ENCODE peak calls at places on chromosome 9, in five cellular contexts. R is GM12878; K is RWPE2; N is heart right ventricle; M is central memory CD8-positive, alpha-beta T cell. L is an unnamed sample.
A peak's percentile ranks its signal among the peaks of the same experiment; 100 is the strongest.

GRCh38 chr9:71944754-71945409 is 33.4 kb downstream of the C9orf85 start:
- ATAC-seq in N (no peak), M (no peak), R (no peak), K (peak; percentile 92), L (peak; percentile 99)

GRCh38 chr9:95736891-95737522 is 138.5 kb upstream of the ERCC6L2 start:
- ATAC-seq in M (no peak), R (no peak), K (no peak), N (no peak), L (no peak)

GRCh38 chr9:115642285-115642684 is 511.3 kb upstream of the PAPPA start:
- ATAC-seq in M (no peak), K (no peak), N (no peak), R (no peak), L (no peak)

GRCh38 chr9:4934976-4935672 is 49.9 kb upstream of the JAK2 start:
- ATAC-seq in K (no peak), N (peak; percentile 41), R (no peak), M (no peak), L (no peak)

GRCh38 chr9:119004618-119004990 is 364.6 kb downstream of the BRINP1 start:
- ATAC-seq in N (peak; percentile 98), K (peak; percentile 69), R (no peak), M (no peak), L (no peak)

GRCh38 chr9:19999491-20000057 is 210.7 kb upstream of the SLC24A2 start:
- ATAC-seq in M (peak; percentile 84), K (peak; percentile 98), N (no peak), R (peak; percentile 92), L (peak; percentile 46)

GRCh38 chr9:35700942-35701341 is 11.2 kb upstream of the TPM2 start:
- ATAC-seq in K (no peak), M (no peak), N (peak; percentile 55), R (no peak), L (no peak)

GRCh38 chr9:107731115-107731762 is 241.7 kb upstream of the KLF4 start:
- ATAC-seq in M (no peak), N (no peak), K (no peak), R (no peak), L (no peak)

GRCh38 chr9:91536211-91536691 is 112.6 kb upstream of the NFIL3 start:
- ATAC-seq in M (no peak), K (peak; percentile 90), N (no peak), R (no peak), L (peak; percentile 87)

GRCh38 chr9:27362447-27363210 is 65.7 kb upstream of the EQTN start:
- ATAC-seq in R (no peak), N (no peak), M (no peak), K (peak; percentile 88), L (peak; percentile 80)

GRCh38 chr9:69151506-69151905 is 22.6 kb upstream of the TJP2 start:
- ATAC-seq in R (no peak), K (no peak), N (no peak), M (no peak), L (no peak)

GRCh38 chr9:96150324-96151023 is 151.5 kb downstream of the HSD17B3 start:
- ATAC-seq in M (peak; percentile 94), N (no peak), K (no peak), R (peak; percentile 93), L (peak; percentile 10)

GRCh38 chr9:131981116-131981847 is 98.4 kb downstream of the MED27 start:
- ATAC-seq in R (no peak), N (no peak), K (no peak), M (no peak), L (no peak)

GRCh38 chr9:120531683-120532300 is 48.2 kb downstream of the CDK5RAP2 start:
- ATAC-seq in K (peak; percentile 51), R (peak; percentile 63), M (no peak), N (no peak), L (peak; percentile 68)

GRCh38 chr9:34994429-34995287 is 5.1 kb downstream of the DNAJB5 start:
- ATAC-seq in K (peak; percentile 20), R (no peak), M (no peak), N (no peak), L (peak; percentile 22)

GRCh38 chr9:98861881-98862501 is 54.5 kb downstream of the GALNT12 start:
- ATAC-seq in K (peak; percentile 94), M (no peak), R (peak; percentile 24), N (peak; percentile 26), L (peak; percentile 11)

GRCh38 chr9:34690983-34691382 is at the start of gene CCL19:
- ATAC-seq in K (no peak), R (no peak), N (no peak), M (no peak), L (no peak)

GRCh38 chr9:104772707-104773106 is 8.8 kb downstream of the NIPSNAP3B start:
- ATAC-seq in M (no peak), K (no peak), R (peak; percentile 37), N (no peak), L (no peak)

GRCh38 chr9:92170848-92171247 is 55.6 kb upstream of the SPTLC1 start:
- ATAC-seq in M (no peak), K (no peak), N (peak; percentile 84), R (no peak), L (no peak)

GRCh38 chr9:37678789-37679273 is 28.1 kb downstream of the FRMPD1 start:
- ATAC-seq in N (peak; percentile 79), R (no peak), K (no peak), M (no peak), L (no peak)

GRCh38 chr9:91111226-91111625 is 250.5 kb downstream of the AUH start:
- ATAC-seq in K (no peak), M (no peak), R (no peak), N (no peak), L (no peak)

GRCh38 chr9:128396970-128397613 is 23.6 kb upstream of the CERCAM start:
- ATAC-seq in K (peak; percentile 31), M (no peak), N (peak; percentile 78), R (no peak), L (peak; percentile 26)

GRCh38 chr9:31137151-31137849 is 1247.1 kb upstream of the ACO1 start:
- ATAC-seq in K (peak; percentile 98), N (no peak), R (peak; percentile 36), M (no peak), L (no peak)

GRCh38 chr9:84703793-84704192 is 34.3 kb downstream of the NTRK2 start:
- ATAC-seq in K (no peak), M (no peak), N (no peak), R (peak; percentile 11), L (no peak)

GRCh38 chr9:110152704-110153374 is 55.1 kb downstream of the C9orf152 start:
- ATAC-seq in N (peak; percentile 21), K (peak; percentile 62), M (no peak), R (peak; percentile 23), L (peak; percentile 45)

GRCh38 chr9:12853021-12853420 is 78.2 kb downstream of the LURAP1L start:
- ATAC-seq in R (no peak), M (no peak), K (no peak), N (no peak), L (peak; percentile 90)

GRCh38 chr9:93003552-93004407 is 54.7 kb upstream of the SUSD3 start:
- ATAC-seq in R (peak; percentile 99), M (peak; percentile 56), K (peak; percentile 81), N (peak; percentile 72), L (peak; percentile 80)

L was measured in esophagus mucosa.